ENCODE peak calls at places on chromosome 3, in four cellular contexts. One of them, this sample, is unnamed.

GRCh38 chr3:46495901-46496456 is 1.8 kb upstream of the RTP3 start:
- DNase-seq in heart right ventricle: no peak
- DNase-seq in NT2/D1: no peak
- DNase-seq in heart left ventricle: no peak
- DNase-seq in this sample: no peak

GRCh38 chr3:24387000-24387399 is 107.7 kb downstream of the THRB start:
- DNase-seq in NT2/D1: no peak
- DNase-seq in heart right ventricle: no peak
- DNase-seq in heart left ventricle: no peak
- DNase-seq in this sample: no peak

GRCh38 chr3:120198305-120198878 is 86.6 kb downstream of the GPR156 start:
- DNase-seq in heart left ventricle: no peak
- DNase-seq in NT2/D1: no peak
- DNase-seq in heart right ventricle: no peak
- DNase-seq in this sample: peak; percentile 32

GRCh38 chr3:67292356-67293225 is 294.5 kb downstream of the KBTBD8 start:
- DNase-seq in heart right ventricle: no peak
- DNase-seq in heart left ventricle: no peak
- DNase-seq in NT2/D1: no peak
- DNase-seq in this sample: no peak

GRCh38 chr3:6282920-6283319 is 578.0 kb upstream of the GRM7 start:
- DNase-seq in heart left ventricle: no peak
- DNase-seq in NT2/D1: no peak
- DNase-seq in heart right ventricle: no peak
- DNase-seq in this sample: peak; percentile 12

GRCh38 chr3:53978386-53978785 is 86.7 kb upstream of the SELENOK start:
- DNase-seq in heart right ventricle: no peak
- DNase-seq in heart left ventricle: no peak
- DNase-seq in NT2/D1: no peak
- DNase-seq in this sample: no peak

GRCh38 chr3:159669753-159670152 is 318.9 kb upstream of the IL12A start:
- DNase-seq in NT2/D1: no peak
- DNase-seq in heart left ventricle: no peak
- DNase-seq in heart right ventricle: no peak
- DNase-seq in this sample: no peak

GRCh38 chr3:57194641-57195040 is 5.1 kb downstream of the HESX1 start:
- DNase-seq in heart left ventricle: no peak
- DNase-seq in NT2/D1: no peak
- DNase-seq in heart right ventricle: no peak
- DNase-seq in this sample: no peak

GRCh38 chr3:129796146-129796545 is 97.4 kb downstream of the TMCC1 start:
- DNase-seq in NT2/D1: no peak
- DNase-seq in heart right ventricle: no peak
- DNase-seq in heart left ventricle: no peak
- DNase-seq in this sample: no peak

GRCh38 chr3:111729087-111729846 is 129.8 kb upstream of the PHLDB2 start:
- DNase-seq in heart right ventricle: peak; percentile 83
- DNase-seq in NT2/D1: no peak
- DNase-seq in heart left ventricle: peak; percentile 91
- DNase-seq in this sample: no peak

GRCh38 chr3:17154941-17155340 is 270.2 kb downstream of the PLCL2 start:
- DNase-seq in heart left ventricle: no peak
- DNase-seq in heart right ventricle: no peak
- DNase-seq in NT2/D1: no peak
- DNase-seq in this sample: no peak

GRCh38 chr3:114565201-114565600 is 271.4 kb downstream of the TIGIT start:
- DNase-seq in NT2/D1: no peak
- DNase-seq in heart left ventricle: peak; percentile 41
- DNase-seq in heart right ventricle: peak; percentile 34
- DNase-seq in this sample: no peak

GRCh38 chr3:49668861-49669260 is 5.3 kb upstream of the APEH start:
- DNase-seq in heart left ventricle: no peak
- DNase-seq in NT2/D1: no peak
- DNase-seq in heart right ventricle: no peak
- DNase-seq in this sample: no peak

GRCh38 chr3:100489118-100489517 is 3.3 kb upstream of the TMEM45A start:
- DNase-seq in heart left ventricle: no peak
- DNase-seq in heart right ventricle: no peak
- DNase-seq in NT2/D1: no peak
- DNase-seq in this sample: no peak

GRCh38 chr3:37753428-37753827 is 108.3 kb upstream of the CTDSPL start:
- DNase-seq in heart left ventricle: no peak
- DNase-seq in NT2/D1: no peak
- DNase-seq in heart right ventricle: no peak
- DNase-seq in this sample: no peak

GRCh38 chr3:120743081-120743365 is 479 bp downstream of the GTF2E1 start:
- DNase-seq in NT2/D1: no peak
- DNase-seq in heart right ventricle: no peak
- DNase-seq in heart left ventricle: no peak
- DNase-seq in this sample: no peak

GRCh38 chr3:113223831-113224240 is 12.5 kb downstream of the BOC start:
- DNase-seq in heart right ventricle: no peak
- DNase-seq in heart left ventricle: peak; percentile 54
- DNase-seq in NT2/D1: no peak
- DNase-seq in this sample: peak; percentile 7

GRCh38 chr3:41329881-41330280 is 130.6 kb downstream of the CTNNB1 start:
- DNase-seq in heart right ventricle: no peak
- DNase-seq in heart left ventricle: no peak
- DNase-seq in NT2/D1: no peak
- DNase-seq in this sample: no peak

GRCh38 chr3:54064486-54064885 is 57.9 kb upstream of the CACNA2D3 start:
- DNase-seq in NT2/D1: no peak
- DNase-seq in heart left ventricle: no peak
- DNase-seq in heart right ventricle: no peak
- DNase-seq in this sample: no peak

GRCh38 chr3:186825294-186825821 is 17.2 kb upstream of the ADIPOQ start:
- DNase-seq in NT2/D1: no peak
- DNase-seq in heart left ventricle: no peak
- DNase-seq in heart right ventricle: no peak
- DNase-seq in this sample: no peak

GRCh38 chr3:107739227-107739626 is 216.5 kb downstream of the BBX start:
- DNase-seq in heart right ventricle: no peak
- DNase-seq in NT2/D1: no peak
- DNase-seq in heart left ventricle: no peak
- DNase-seq in this sample: no peak

GRCh38 chr3:45509038-45509767 is 85.3 kb upstream of the LIMD1 start:
- DNase-seq in heart left ventricle: no peak
- DNase-seq in heart right ventricle: no peak
- DNase-seq in NT2/D1: peak; percentile 65
- DNase-seq in this sample: no peak

GRCh38 chr3:16295298-16295890 is 30.4 kb downstream of the OXNAD1 start:
- DNase-seq in NT2/D1: no peak
- DNase-seq in heart left ventricle: no peak
- DNase-seq in heart right ventricle: no peak
- DNase-seq in this sample: no peak

GRCh38 chr3:64150527-64151238 is 74.6 kb downstream of the PRICKLE2 start:
- DNase-seq in heart right ventricle: peak; percentile 67
- DNase-seq in heart left ventricle: peak; percentile 88
- DNase-seq in NT2/D1: no peak
- DNase-seq in this sample: no peak

GRCh38 chr3:152348436-152349177 is 79.9 kb downstream of the MBNL1 start:
- DNase-seq in heart right ventricle: no peak
- DNase-seq in heart left ventricle: no peak
- DNase-seq in NT2/D1: no peak
- DNase-seq in this sample: no peak
- H3K4me3 ChIP-seq in heart right ventricle: no peak overlapping the region
- H3K4me3 ChIP-seq in heart left ventricle: no peak overlapping the region
- H3K4me3 ChIP-seq in NT2/D1: no peak overlapping the region
- H3K4me3 ChIP-seq in this sample: no peak overlapping the region

DNA sequence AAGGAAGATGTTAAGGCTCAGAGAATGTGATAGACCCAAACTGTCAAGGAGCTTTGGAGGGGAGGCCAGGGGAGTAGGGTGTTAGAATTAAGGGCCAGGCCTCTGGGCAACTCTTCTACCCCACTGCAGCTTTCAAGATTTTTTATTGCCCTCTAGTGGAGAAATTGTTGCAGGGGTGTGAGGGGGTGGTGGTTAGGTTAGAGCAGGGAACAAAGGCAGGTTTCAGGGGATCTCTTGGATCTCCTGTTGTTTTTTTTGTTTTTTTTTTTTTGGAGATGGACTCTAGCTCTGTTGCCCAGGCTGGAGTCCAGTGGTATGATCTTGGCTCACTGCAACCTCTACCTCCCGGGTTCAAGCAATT is 1.4 kb upstream of the SEC13 start:
- DNase-seq in heart right ventricle: no peak
- DNase-seq in NT2/D1: no peak
- DNase-seq in heart left ventricle: no peak
- DNase-seq in this sample: no peak
- H3K4me3 ChIP-seq in heart right ventricle: no peak overlapping the region
- H3K4me3 ChIP-seq in NT2/D1: no peak overlapping the region
- H3K4me3 ChIP-seq in heart left ventricle: no peak overlapping the region
- H3K4me3 ChIP-seq in this sample: no peak overlapping the region

DNA sequence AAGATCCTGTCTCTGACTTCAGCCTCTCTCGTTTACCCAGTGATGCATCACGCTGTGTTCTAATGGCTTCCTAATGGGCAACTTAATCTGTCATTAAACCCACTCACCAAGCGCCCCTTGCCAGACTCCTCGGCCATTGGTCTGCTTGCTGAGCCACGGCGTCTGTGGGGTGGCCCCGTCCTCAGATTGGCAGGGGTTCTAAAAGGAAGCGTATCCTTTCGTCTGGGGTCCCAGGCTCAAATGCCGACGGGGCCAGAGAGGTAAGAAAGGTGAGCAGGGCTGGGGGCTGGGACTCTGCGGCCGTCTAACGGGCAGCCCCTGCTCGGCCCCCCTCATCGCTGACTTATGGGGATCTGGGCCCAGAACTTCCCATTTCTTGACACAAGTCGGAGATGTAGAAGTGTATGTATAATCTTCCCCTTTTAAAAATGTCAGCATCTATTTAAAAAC is 315.1 kb upstream of the PROK2 start:
- DNase-seq in heart left ventricle: no peak
- DNase-seq in heart right ventricle: no peak
- DNase-seq in NT2/D1: no peak
- DNase-seq in this sample: peak; percentile 55
- H3K4me3 ChIP-seq in heart left ventricle: peak overlapping the region; percentile 50
- H3K4me3 ChIP-seq in heart right ventricle: peak overlapping the region; percentile 47
- H3K4me3 ChIP-seq in NT2/D1: peak overlapping the region; percentile 55
- H3K4me3 ChIP-seq in this sample: peak overlapping the region; percentile 19

GRCh38 chr3:125211523-125212095 is 939 bp downstream of the SLC12A8 start:
- DNase-seq in heart left ventricle: no peak
- DNase-seq in heart right ventricle: no peak
- DNase-seq in NT2/D1: no peak
- DNase-seq in this sample: no peak
- H3K4me3 ChIP-seq in heart left ventricle: peak overlapping the region; percentile 64
- H3K4me3 ChIP-seq in heart right ventricle: peak overlapping the region; percentile 60
- H3K4me3 ChIP-seq in NT2/D1: peak overlapping the region; percentile 79
- H3K4me3 ChIP-seq in this sample: no peak overlapping the region

GRCh38 chr3:104044002-104044401 is 1322.7 kb upstream of the ALCAM start:
- DNase-seq in NT2/D1: no peak
- DNase-seq in heart right ventricle: no peak
- DNase-seq in heart left ventricle: no peak
- DNase-seq in this sample: no peak
- H3K4me3 ChIP-seq in NT2/D1: no peak overlapping the region
- H3K4me3 ChIP-seq in heart right ventricle: no peak overlapping the region
- H3K4me3 ChIP-seq in heart left ventricle: no peak overlapping the region
- H3K4me3 ChIP-seq in this sample: no peak overlapping the region

GRCh38 chr3:32819581-32820348 is 2.0 kb downstream of the TRIM71 start:
- DNase-seq in heart left ventricle: no peak
- DNase-seq in NT2/D1: no peak
- DNase-seq in heart right ventricle: no peak
- DNase-seq in this sample: no peak
- H3K4me3 ChIP-seq in heart left ventricle: no peak overlapping the region
- H3K4me3 ChIP-seq in NT2/D1: peak overlapping the region; percentile 91
- H3K4me3 ChIP-seq in heart right ventricle: no peak overlapping the region
- H3K4me3 ChIP-seq in this sample: no peak overlapping the region

DNA sequence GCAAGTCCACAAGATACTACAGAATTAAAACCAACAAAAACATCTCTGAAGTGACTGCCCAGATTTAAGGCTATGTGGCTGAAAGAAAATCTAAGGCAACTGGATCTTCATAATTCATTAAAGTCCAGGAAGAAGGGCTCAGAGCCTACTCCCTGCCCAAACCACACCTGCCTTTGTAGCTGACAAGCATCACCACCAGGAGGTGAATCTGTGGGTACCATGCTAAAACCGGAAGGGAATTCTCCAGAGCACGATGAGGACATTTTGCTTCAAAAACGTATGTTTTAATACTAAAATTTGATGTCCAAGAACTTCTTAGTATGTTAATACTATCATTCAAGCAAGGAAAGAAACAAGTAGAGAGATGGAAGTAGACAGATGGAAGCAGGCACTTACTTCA is 495.9 kb upstream of the NECTIN3 start:
- DNase-seq in NT2/D1: no peak
- DNase-seq in heart left ventricle: no peak
- DNase-seq in heart right ventricle: no peak
- DNase-seq in this sample: no peak
- H3K4me3 ChIP-seq in NT2/D1: no peak overlapping the region
- H3K4me3 ChIP-seq in heart left ventricle: no peak overlapping the region
- H3K4me3 ChIP-seq in heart right ventricle: no peak overlapping the region
- H3K4me3 ChIP-seq in this sample: no peak overlapping the region

This sample was measured in HL-60.